ENCODE peak calls at places on chromosome 15, in eight cellular contexts. N is OCI-LY7, A is B cell, Y is HCT116, O is AG09319, S is colonic mucosa, X is Calu3, C is cardiac muscle cell. F is an unnamed sample.

GRCh38 chr15:65365229-65365628 is 12.6 kb downstream of the IGDCC3 start:
- DNase-seq in N (no peak), A (no peak), Y (no peak), O (no peak), S (no peak), X (peak; percentile 58), C (no peak), F (no peak)

GRCh38 chr15:64630403-64631107 is 144.8 kb downstream of the RBPMS2 start:
- DNase-seq in N (no peak), A (no peak), Y (no peak), O (no peak), S (no peak), X (no peak), C (peak; percentile 64), F (no peak)

GRCh38 chr15:50044406-50044805 is 74.6 kb downstream of the ATP8B4 start:
- DNase-seq in N (no peak), A (no peak), Y (no peak), O (no peak), S (no peak), X (no peak), C (no peak), F (no peak)

GRCh38 chr15:26771168-26771916 is 1.5 kb downstream of the GABRB3 start:
- DNase-seq in N (no peak), A (no peak), Y (no peak), O (no peak), S (no peak), X (no peak), C (peak; percentile 2), F (no peak)

GRCh38 chr15:71920573-71920972 is 110.2 kb downstream of the NR2E3 start:
- DNase-seq in N (no peak), A (no peak), Y (no peak), O (no peak), S (no peak), X (no peak), C (no peak), F (no peak)

GRCh38 chr15:74723754-74724334 is 1.5 kb downstream of the CYP1A1 start:
- DNase-seq in N (peak; percentile 54), A (no peak), Y (peak; percentile 77), O (peak; percentile 5), S (peak; percentile 23), X (peak; percentile 33), C (peak; percentile 62), F (peak; percentile 70)

GRCh38 chr15:22863356-22863755 is 24.9 kb downstream of the NIPA2 start:
- DNase-seq in N (no peak), A (no peak), Y (no peak), O (no peak), S (no peak), X (no peak), C (no peak), F (no peak)

GRCh38 chr15:87348746-87349145 is 907.8 kb downstream of the NTRK3 start:
- DNase-seq in N (no peak), A (no peak), Y (no peak), O (no peak), S (no peak), X (no peak), C (peak; percentile 11), F (no peak)

GRCh38 chr15:25391971-25392733 is 46.7 kb downstream of the UBE3A start:
- DNase-seq in N (no peak), A (no peak), Y (no peak), O (peak; percentile 25), S (no peak), X (no peak), C (peak; percentile 44), F (no peak)

GRCh38 chr15:64599716-64600115 is 139.3 kb downstream of the ZNF609 start:
- DNase-seq in N (no peak), A (no peak), Y (no peak), O (no peak), S (no peak), X (no peak), C (peak; percentile 47), F (no peak)

GRCh38 chr15:87633471-87633870 is 623.1 kb downstream of the NTRK3 start:
- DNase-seq in N (no peak), A (no peak), Y (no peak), O (no peak), S (no peak), X (no peak), C (no peak), F (no peak)

GRCh38 chr15:40345867-40346578 is 4.8 kb upstream of the PHGR1 start:
- DNase-seq in N (no peak), A (no peak), Y (no peak), O (no peak), S (peak; percentile 91), X (no peak), C (no peak), F (no peak)

GRCh38 chr15:73965730-73966103 is 26.4 kb downstream of the STOML1 start:
- DNase-seq in N (peak; percentile 56), A (no peak), Y (no peak), O (no peak), S (no peak), X (no peak), C (no peak), F (peak; percentile 71)

GRCh38 chr15:88736204-88736603 is 67.0 kb upstream of the ACAN start:
- DNase-seq in N (no peak), A (no peak), Y (no peak), O (no peak), S (no peak), X (no peak), C (no peak), F (no peak)

GRCh38 chr15:88535100-88535499 is 11.4 kb downstream of the DET1 start:
- DNase-seq in N (no peak), A (no peak), Y (no peak), O (no peak), S (no peak), X (no peak), C (peak; percentile 19), F (no peak)

GRCh38 chr15:50993598-50993997 is 85.1 kb downstream of the AP4E1 start:
- DNase-seq in N (no peak), A (no peak), Y (no peak), O (no peak), S (no peak), X (no peak), C (no peak), F (no peak)

GRCh38 chr15:39344662-39345141 is 236.2 kb upstream of the THBS1 start:
- DNase-seq in N (no peak), A (no peak), Y (no peak), O (no peak), S (no peak), X (no peak), C (no peak), F (no peak)

GRCh38 chr15:68235022-68235421 is 5.5 kb upstream of the CLN6 start:
- DNase-seq in N (no peak), A (no peak), Y (no peak), O (no peak), S (no peak), X (no peak), C (no peak), F (no peak)

DNA sequence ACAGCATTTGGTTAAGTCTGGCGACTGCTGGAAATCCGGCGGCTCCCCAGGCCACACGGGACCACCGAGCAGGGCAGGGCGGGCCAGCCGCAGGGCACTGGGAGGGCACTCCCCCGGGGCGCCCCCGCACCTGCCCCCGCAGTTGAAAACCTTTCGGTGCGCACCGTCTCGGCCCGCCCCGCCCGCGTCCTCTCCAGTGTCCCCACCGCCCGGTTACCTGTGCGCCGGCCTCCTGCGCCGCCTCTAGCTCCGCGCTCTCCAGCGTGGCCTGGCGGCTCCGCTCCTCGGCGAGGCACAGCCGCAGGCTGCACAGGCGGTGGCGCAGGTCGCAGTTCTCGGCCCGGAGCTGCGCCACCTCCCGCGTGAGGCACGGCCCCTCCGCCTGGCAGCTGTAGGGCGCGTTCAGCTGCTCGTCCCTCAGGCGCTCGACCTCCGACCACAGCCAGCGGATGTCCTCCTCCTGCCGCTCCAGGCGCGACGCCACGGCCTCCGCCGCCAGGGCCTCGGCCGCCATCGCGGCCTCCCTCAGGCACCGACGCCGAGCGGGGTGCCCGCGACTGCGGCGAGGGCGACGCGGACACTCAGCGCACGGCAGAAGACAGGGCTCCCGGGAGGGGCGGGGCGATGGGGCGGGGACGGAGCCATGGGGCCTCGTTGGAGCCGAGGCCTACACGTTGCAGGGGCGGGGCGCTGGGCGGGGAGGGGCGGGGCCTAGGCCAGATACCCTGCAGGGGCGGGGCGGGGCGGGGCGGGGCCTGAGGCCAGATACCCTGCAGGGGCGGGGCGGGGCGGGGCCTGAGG is at the start of gene TARS3:
- DNase-seq in N (peak; percentile 91), A (peak; percentile 95), Y (peak; percentile 73), O (peak; percentile 66), S (peak; percentile 98), X (peak; percentile 91), C (peak; percentile 91), F (peak; percentile 98)
- TF ChIP-seq CTCF in N (peak; percentile 43), A (no peak), Y (no peak), O (no peak), S (no peak), X (no peak), C (peak; percentile 10), F (peak; percentile 17)

DNA sequence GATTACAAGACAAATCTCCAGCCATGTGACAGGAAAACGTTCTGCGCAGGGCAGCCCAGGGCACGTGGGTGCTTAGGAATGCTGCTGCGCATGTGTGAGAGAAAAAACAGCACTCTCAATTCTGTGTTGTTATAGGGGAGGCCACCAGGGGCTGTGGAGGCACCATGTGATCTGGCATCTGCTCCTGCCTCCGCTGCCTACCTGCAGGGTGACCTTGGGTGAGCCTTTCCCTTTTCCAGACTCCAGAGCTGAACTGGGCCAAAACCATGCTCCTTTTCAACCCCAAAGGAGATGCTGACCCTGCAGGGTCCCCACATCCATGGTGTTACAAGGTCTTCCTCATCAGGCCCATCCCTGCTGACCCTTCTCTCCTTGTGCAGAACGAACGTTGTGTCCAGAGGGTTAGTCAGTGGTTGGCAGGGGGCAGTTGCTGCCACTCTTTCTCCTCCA is 81.5 kb upstream of the RASGRF1 start:
- DNase-seq in N (no peak), A (no peak), Y (no peak), O (no peak), S (no peak), X (no peak), C (peak; percentile 27), F (no peak)
- TF ChIP-seq CTCF in N (no peak), A (no peak), Y (peak; percentile 32), O (no peak), S (no peak), X (no peak), C (no peak), F (no peak)

GRCh38 chr15:91853968-91854943 is 748 bp downstream of the SLCO3A1 start:
- DNase-seq in N (peak; percentile 80), A (no peak), Y (no peak), O (no peak), S (peak; percentile 51), X (peak; percentile 69), C (peak; percentile 39), F (peak; percentile 35)
- TF ChIP-seq CTCF in N (peak; percentile 15), A (no peak), Y (no peak), O (no peak), S (no peak), X (no peak), C (peak; percentile 6), F (no peak)

DNA sequence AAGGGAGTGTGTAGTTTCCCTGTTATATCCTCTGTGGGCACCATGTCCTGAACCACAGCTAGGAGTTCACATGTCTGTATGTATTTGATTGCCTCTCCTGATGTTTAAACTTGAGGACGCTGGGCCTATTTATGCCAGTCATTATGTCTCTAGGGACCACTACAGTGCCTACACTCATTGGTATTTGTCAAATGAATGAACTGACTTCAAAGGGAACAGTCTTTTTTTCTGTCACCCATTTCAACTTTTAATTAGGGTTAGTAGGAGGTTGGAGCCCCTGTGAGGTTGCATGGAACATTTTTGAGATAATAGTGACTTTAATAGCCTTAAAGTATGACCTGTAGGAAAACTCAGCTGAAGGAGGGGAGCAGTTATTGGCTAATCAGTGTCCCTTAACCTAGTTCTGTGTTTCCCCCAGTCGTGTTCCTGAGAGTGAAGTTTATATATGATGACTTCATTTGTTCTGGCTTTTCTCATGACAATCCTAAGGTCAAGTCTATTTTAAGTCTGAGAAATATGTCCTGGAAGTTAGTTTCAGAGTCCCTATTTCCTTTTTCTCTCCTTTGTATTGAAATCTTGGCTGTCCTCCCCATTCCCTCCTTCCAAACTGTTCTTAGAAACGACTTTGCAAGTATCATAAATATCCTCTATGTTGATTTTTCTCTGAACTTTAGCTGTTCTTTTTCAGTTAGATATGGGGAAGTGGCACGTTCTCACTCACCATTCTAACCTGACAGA is 29.0 kb downstream of the PDE8A start:
- DNase-seq in N (peak; percentile 62), A (no peak), Y (no peak), O (peak; percentile 15), S (no peak), X (no peak), C (peak; percentile 34), F (no peak)
- TF ChIP-seq CTCF in N (peak; percentile 72), A (peak; percentile 58), Y (no peak), O (peak; percentile 37), S (peak; percentile 34), X (no peak), C (no peak), F (no peak)

F was measured in GM13976.